ENCODE peak calls at places on chromosome 6, in nine cellular contexts. Q, G, X, S, T, W, E, F and H are unnamed samples.

GRCh38 chr6:36353411-36353915 is 16.8 kb upstream of the BNIP5 start:
- DNase-seq in Q (no peak), G (no peak), X (no peak), S (no peak), T (no peak), W (no peak), E (no peak), F (no peak), H (no peak)

GRCh38 chr6:26596579-26597388 is at the start of gene ABT1:
- DNase-seq in Q (peak), G (peak), X (peak), S (peak), T (peak), W (peak), E (peak), F (peak), H (peak)

GRCh38 chr6:128601060-128601459 is 80.7 kb upstream of the PTPRK start:
- DNase-seq in Q (peak), G (no peak), X (no peak), S (peak), T (no peak), W (no peak), E (no peak), F (no peak), H (no peak)

GRCh38 chr6:138371720-138372119 is 6.0 kb upstream of the SMIM28 start:
- DNase-seq in Q (no peak), G (no peak), X (no peak), S (peak), T (no peak), W (no peak), E (no peak), F (no peak), H (no peak)

GRCh38 chr6:40931927-40932326 is 107.1 kb downstream of the UNC5CL start:
- DNase-seq in Q (no peak), G (no peak), X (no peak), S (no peak), T (no peak), W (no peak), E (no peak), F (no peak), H (no peak)

GRCh38 chr6:84007871-84008270 is 25.7 kb upstream of the MRAP2 start:
- DNase-seq in Q (no peak), G (no peak), X (no peak), S (no peak), T (no peak), W (no peak), E (no peak), F (no peak), H (no peak)

GRCh38 chr6:63660737-63661136 is 25.1 kb downstream of the PHF3 start:
- DNase-seq in Q (no peak), G (no peak), X (no peak), S (no peak), T (no peak), W (no peak), E (no peak), F (no peak), H (no peak)

GRCh38 chr6:44636576-44637248 is 249.2 kb downstream of the CDC5L start:
- DNase-seq in Q (no peak), G (no peak), X (no peak), S (peak), T (no peak), W (no peak), E (no peak), F (no peak), H (no peak)

GRCh38 chr6:109009761-109010612 is 84.7 kb downstream of the SESN1 start:
- DNase-seq in Q (no peak), G (no peak), X (no peak), S (no peak), T (no peak), W (no peak), E (no peak), F (no peak), H (no peak)

GRCh38 chr6:170075659-170076223 is 215.1 kb downstream of the DLL1 start:
- DNase-seq in Q (no peak), G (no peak), X (peak), S (no peak), T (peak), W (no peak), E (no peak), F (no peak), H (no peak)

GRCh38 chr6:56594699-56595098 is 48.0 kb downstream of the DST start:
- DNase-seq in Q (peak), G (no peak), X (no peak), S (no peak), T (no peak), W (no peak), E (no peak), F (no peak), H (peak)

GRCh38 chr6:55578537-55579363 is at the start of gene HMGCLL1:
- DNase-seq in Q (peak), G (peak), X (no peak), S (peak), T (peak), W (peak), E (peak), F (no peak), H (no peak)

GRCh38 chr6:130037207-130037811 is 18.9 kb downstream of the L3MBTL3 start:
- DNase-seq in Q (no peak), G (no peak), X (no peak), S (no peak), T (no peak), W (no peak), E (no peak), F (no peak), H (no peak)

GRCh38 chr6:2693191-2693590 is 57.5 kb downstream of the MYLK4 start:
- DNase-seq in Q (no peak), G (no peak), X (no peak), S (no peak), T (no peak), W (no peak), E (no peak), F (no peak), H (no peak)

GRCh38 chr6:72651191-72651590 is 29.3 kb downstream of the KCNQ5 start:
- DNase-seq in Q (no peak), G (no peak), X (no peak), S (no peak), T (no peak), W (no peak), E (no peak), F (no peak), H (no peak)

GRCh38 chr6:66897576-66897975 is 1190.5 kb upstream of the EYS start:
- DNase-seq in Q (no peak), G (no peak), X (no peak), S (peak), T (no peak), W (no peak), E (no peak), F (no peak), H (no peak)

GRCh38 chr6:474454-475185 is 83.1 kb downstream of the IRF4 start:
- DNase-seq in Q (no peak), G (no peak), X (no peak), S (no peak), T (no peak), W (no peak), E (no peak), F (peak), H (no peak)

GRCh38 chr6:90062667-90063066 is 168.4 kb downstream of the GJA10 start:
- DNase-seq in Q (no peak), G (no peak), X (no peak), S (no peak), T (no peak), W (no peak), E (no peak), F (no peak), H (no peak)

GRCh38 chr6:109454483-109455160 is 950 bp downstream of the MICAL1 start:
- DNase-seq in Q (no peak), G (no peak), X (no peak), S (peak), T (no peak), W (no peak), E (peak), F (peak), H (no peak)

GRCh38 chr6:106927531-106928398 is 46.8 kb downstream of the CD24 start:
- DNase-seq in Q (no peak), G (peak), X (no peak), S (peak), T (no peak), W (no peak), E (no peak), F (peak), H (no peak)